ENCODE peak calls at places on chromosomes 11 and 22, in six cellular contexts. V, T, C, K, Y and E are unnamed samples.

GRCh38 chr11:134677338-134677948 is 265.4 kb upstream of the B3GAT1 start:
- DNase-seq in K (no peak), C (no peak), V (no peak), T (no peak), Y (no peak), E (no peak)

GRCh38 chr22:44261861-44262595 is 50.7 kb downstream of the SHISAL1 start:
- DNase-seq in C (no peak), Y (no peak), T (no peak), V (no peak), K (peak), E (no peak)

GRCh38 chr11:64056213-64056785 is 20.6 kb downstream of the FLRT1 start:
- DNase-seq in T (no peak), K (no peak), V (no peak), C (no peak), Y (no peak), E (peak)

GRCh38 chr22:25113316-25113721 is 86.3 kb upstream of the CRYBB3 start:
- DNase-seq in Y (no peak), K (peak), C (no peak), T (peak), V (no peak), E (no peak)

GRCh38 chr11:118609380-118610219 is 2.2 kb downstream of the PHLDB1 start:
- DNase-seq in K (peak), V (no peak), Y (no peak), C (no peak), T (no peak), E (peak)

GRCh38 chr22:49090061-49090852 is 737.4 kb downstream of the BRD1 start:
- DNase-seq in C (no peak), Y (no peak), V (no peak), K (no peak), T (no peak), E (no peak)

GRCh38 chr11:69373251-69373635 is 79.3 kb downstream of the MYEOV start:
- DNase-seq in C (no peak), V (no peak), T (no peak), K (no peak), Y (no peak), E (no peak)

GRCh38 chr11:82776377-82776776 is 42.7 kb upstream of the FAM181B start:
- DNase-seq in V (no peak), K (no peak), C (no peak), T (peak), Y (no peak), E (no peak)

GRCh38 chr11:64008283-64008931 is 22.2 kb downstream of the OTUB1 start:
- DNase-seq in Y (no peak), V (no peak), C (no peak), K (no peak), T (no peak), E (no peak)

DNA sequence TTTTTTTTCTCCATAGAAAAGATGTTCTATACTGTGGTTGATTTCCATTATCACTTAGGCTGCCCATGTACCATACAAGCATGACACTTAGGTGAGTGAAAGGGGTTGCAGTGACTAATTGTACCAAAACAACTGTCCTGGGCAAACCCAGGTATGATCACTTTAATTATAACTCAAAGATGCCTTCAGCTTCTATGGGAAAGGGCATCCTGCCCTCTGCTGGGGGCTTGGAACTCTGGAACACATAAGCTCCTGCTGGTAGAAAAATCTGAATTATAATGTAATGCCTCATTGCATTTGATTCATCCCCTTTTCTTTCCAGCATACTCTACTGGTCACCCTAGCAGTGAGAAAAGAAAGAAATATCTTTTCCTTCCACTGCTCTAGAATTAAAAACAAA is 206.3 kb downstream of the DDX10 start:
- DNase-seq in V (peak), Y (no peak), K (no peak), T (peak), C (no peak), E (no peak)
- TF ChIP-seq CTCF in V (peak), Y (peak), K (no peak), T (peak), C (peak), E (peak)

GRCh38 chr22:50243704-50244419 is 961 bp downstream of the TUBGCP6 start:
- DNase-seq in K (no peak), C (no peak), T (no peak), V (no peak), Y (no peak), E (no peak)

GRCh38 chr22:50244420-50245213 is at the start of gene TUBGCP6:
- DNase-seq in Y (peak), V (peak), C (no peak), T (peak), K (peak), E (peak)

GRCh38 chr22:50246242-50247175 is 1.7 kb upstream of the TUBGCP6 start:
- DNase-seq in C (no peak), T (no peak), V (no peak), K (no peak), Y (peak), E (no peak)

GRCh38 chr22:50247748-50248147 is 2.9 kb upstream of the TUBGCP6 start:
- DNase-seq in K (no peak), V (peak), C (no peak), T (no peak), Y (no peak), E (no peak)

DNA sequence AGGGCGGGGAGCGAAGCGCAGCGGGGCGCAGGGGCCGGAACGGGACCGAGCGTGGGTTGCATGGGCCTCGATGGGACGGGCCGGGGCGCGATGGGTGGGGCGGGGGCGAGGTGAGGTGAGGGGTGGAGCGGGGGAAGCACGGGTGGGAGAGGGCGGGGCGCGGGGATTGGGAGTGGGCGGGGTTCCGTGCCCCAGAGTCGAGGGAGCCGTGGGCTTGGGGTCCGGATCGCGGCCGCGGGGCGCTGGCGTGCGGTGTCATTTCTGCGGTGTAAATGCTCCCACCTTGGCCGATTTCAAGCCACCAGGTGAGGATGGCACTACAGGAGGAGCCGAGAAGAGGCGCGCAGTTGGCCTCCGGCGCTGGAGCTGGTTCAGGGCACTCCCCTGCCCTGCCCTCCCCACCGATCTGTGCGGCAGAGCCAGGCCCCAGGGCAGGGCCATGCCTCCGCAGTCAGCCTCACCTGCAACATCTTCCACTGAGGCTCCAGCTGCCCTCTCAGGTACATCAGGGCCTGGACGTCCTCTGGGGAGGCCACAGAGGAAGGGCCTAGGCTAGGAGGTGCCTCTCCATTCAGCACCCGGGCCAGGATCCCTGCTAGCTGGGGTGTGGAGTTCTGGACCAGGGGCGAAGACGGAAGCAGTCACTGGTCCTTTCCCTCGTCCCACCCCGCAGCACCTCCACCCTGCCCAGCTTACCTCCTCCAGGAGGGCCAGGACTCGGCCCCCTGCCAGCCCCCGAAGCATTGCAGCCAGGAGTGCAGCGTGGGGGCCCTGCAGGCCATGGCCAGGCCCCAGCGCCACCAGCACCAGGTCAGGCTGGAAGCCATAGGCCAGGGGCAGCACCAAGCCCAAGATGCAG is 620 bp upstream of the TUBGCP6 start:
- DNase-seq in V (no peak), K (no peak), T (peak), Y (no peak), C (no peak), E (no peak)
- H3K27ac ChIP-seq in V (peak), K (peak), T (peak), Y (peak), C (peak), E (peak)

DNA sequence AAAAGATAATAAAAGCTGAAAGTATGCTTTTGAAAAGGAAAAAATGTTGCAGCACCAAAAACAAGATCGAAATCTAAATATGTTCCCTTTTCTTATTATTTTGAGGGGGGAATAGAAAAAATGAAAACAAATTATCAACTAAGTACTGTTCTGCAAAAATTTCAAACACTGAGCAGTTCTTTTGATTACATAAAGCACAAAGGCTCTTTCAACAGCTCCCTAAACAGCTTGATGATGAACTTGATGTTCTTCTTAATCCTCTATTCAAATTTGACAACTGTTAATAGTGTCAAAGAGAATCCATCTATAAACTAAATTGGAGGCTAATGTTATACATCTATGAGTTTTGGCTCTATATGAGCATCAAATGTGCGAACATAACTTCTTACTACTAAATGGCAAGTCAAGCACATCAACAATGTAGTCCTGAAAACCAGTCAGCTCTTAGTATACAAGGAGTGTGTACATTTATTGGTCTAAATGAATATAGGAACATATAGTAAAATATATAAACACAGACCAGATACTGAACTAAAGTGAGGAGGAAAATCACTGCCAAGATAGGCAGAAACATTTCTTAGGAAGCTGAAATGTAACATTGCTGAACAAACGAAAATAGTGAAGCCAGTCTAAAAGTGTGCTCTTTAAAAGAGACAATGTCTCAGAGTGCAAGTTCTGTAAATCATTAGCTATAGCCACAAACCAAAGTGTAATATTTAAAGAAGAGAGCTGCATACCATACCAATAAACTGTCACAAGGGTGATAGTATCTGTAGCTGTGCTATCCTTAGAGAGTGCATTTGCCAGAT is 94.3 kb downstream of the SOX6 start:
- DNase-seq in V (no peak), Y (no peak), C (no peak), K (no peak), T (no peak), E (no peak)
- H3K4me3 ChIP-seq in V (no peak), Y (no peak), C (no peak), K (no peak), T (no peak), E (no peak)

GRCh38 chr11:115530752-115531151 is 26.5 kb upstream of the CADM1 start:
- DNase-seq in Y (peak), T (no peak), C (no peak), V (peak), K (no peak), E (no peak)
- TF ChIP-seq CTCF in Y (no peak), T (no peak), C (no peak), V (peak), K (no peak), E (no peak)

DNA sequence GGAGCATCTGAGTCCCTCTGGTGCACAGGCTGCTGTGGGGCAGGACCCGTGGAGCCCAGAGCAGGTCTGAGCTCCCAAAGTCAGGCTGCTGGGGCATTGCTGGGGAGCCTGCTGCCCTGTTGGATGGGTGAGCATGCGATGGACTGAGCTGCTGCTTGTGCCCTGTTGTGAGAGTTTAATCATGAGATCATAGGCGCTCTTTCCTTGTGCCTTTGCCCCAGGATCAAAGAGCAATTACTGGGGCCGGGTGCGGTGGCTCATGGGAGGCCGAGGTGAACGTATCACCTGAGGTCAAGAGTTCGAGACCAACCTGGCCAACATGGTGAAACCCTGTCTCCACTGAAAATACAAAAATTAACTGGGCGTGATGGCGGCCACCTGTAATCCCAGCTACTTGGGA is 37.5 kb downstream of the MUC6 start:
- DNase-seq in T (no peak), Y (no peak), K (no peak), V (no peak), C (no peak), E (no peak)
- H3K27ac ChIP-seq in T (no peak), Y (no peak), K (no peak), V (no peak), C (no peak), E (no peak)

DNA sequence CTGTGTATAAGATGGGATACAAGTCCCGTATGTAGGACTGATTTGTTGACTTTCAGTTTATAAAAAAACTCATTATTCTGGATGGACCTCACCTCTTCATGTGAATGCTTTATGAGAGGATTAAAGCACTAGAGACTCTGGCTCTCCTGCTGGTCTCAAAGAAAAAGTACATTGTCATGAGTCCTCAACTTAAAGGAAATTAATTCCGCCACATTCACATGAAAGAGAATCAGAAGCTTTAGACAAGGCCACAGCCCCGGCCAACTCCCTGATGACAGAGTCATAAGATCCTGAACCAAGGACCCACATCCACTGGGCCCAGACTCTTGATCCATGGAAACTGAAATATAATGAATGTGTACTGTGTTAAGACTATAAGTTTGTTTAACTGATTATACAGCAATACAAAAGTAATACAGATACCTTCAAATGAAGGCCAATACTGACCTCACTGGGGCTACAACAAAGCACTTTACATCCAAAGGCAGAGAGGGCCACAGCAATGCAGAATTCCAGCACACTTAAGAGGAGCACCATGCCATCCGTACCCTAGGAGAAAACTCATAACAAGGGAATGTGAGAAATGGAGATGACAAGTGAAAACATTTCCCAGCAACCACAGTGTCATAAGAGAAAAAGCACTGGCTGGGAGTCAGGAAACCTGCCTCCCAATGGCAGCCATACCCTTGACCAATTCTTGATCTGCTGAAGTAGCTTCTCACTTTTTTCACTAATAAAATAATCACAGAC is 25.4 kb upstream of the MS4A6A start:
- DNase-seq in Y (no peak), K (no peak), V (no peak), C (no peak), T (peak), E (no peak)
- H3K4me3 ChIP-seq in Y (no peak), K (no peak), V (no peak), C (no peak), T (no peak), E (no peak)

GRCh38 chr11:79461144-79461543 is 20.3 kb upstream of the TENM4 start:
- DNase-seq in C (peak), V (no peak), T (peak), Y (no peak), K (peak), E (no peak)
- TF ChIP-seq CTCF in C (peak), V (peak), T (peak), Y (peak), K (peak), E (peak)

GRCh38 chr11:75174348-75174747 is 23.4 kb downstream of the SLCO2B1 start:
- DNase-seq in T (no peak), V (no peak), Y (no peak), C (no peak), K (no peak), E (no peak)
- H3K27ac ChIP-seq in T (no peak), V (no peak), Y (no peak), C (no peak), K (peak), E (no peak)

DNA sequence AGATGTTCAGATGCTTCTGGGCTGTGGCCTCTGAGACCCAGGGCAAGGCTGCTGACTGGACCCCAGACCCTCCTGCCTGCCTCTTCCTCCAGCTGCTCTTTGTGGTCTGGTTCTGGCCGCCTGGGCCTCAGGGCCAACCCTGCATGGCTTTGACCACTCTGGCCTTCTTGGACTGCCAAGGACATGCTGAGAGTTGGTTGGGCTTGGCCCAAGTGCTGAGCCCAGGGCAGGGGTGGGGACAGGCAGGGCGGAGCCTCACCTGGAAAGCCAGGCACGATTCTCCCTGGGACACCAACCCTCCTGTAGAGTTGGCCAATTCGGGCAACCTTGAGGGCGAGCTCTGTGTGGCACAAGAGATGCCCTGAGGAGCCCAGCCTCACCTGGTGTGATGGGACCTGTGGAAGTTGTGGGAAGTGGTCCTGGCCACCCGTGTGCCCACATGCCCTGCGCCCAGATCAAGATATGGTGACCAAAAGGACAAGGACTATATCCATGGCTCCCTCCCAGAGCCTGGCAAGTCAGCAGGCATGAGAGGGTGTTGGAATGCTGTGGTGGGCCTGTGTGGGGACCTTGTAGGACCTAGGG is 11.6 kb downstream of the TANGO2 start:
- DNase-seq in K (peak), T (no peak), C (no peak), Y (no peak), V (no peak), E (no peak)
- H3K4me3 ChIP-seq in K (no peak), T (no peak), C (no peak), Y (no peak), V (no peak), E (no peak)